ENCODE peak calls at places on chromosomes 12 and 14, in six cellular contexts. N is astrocyte, Z is GM12878, J is H1, I is DND-41, G is HepG2. O is an unnamed sample. For H3K4me1, the result is how much of the 10 kb centered on the place peaks cover.

GRCh38 chr12:85424581-85425348 is 144.7 kb downstream of the ALX1 start:
- DNase-seq in G (peak), J (no peak), N (no peak), Z (peak), I (peak), O (peak)

GRCh38 chr14:79193689-79194477 is 1017.4 kb downstream of the DIO2 start:
- DNase-seq in J (no peak), Z (no peak), N (no peak), G (no peak), I (no peak), O (no peak)

GRCh38 chr12:54475542-54475941 is 2.1 kb upstream of the GTSF1 start:
- DNase-seq in J (no peak), G (no peak), Z (no peak), I (no peak), N (no peak), O (peak)

GRCh38 chr12:62291888-62292760 is 31.9 kb downstream of the USP15 start:
- DNase-seq in I (no peak), Z (no peak), J (no peak), G (peak), N (peak), O (peak)

GRCh38 chr12:26192142-26192541 is 3.2 kb upstream of the SSPN start:
- DNase-seq in J (no peak), Z (no peak), I (no peak), G (no peak), N (no peak), O (no peak)

GRCh38 chr12:47223848-47224213 is 144.1 kb upstream of the AMIGO2 start:
- DNase-seq in Z (no peak), J (no peak), I (no peak), N (peak), G (peak), O (peak)

GRCh38 chr14:65446159-65446558 is 33.6 kb downstream of the FUT8 start:
- DNase-seq in J (no peak), N (peak), I (no peak), G (no peak), Z (no peak), O (peak)

GRCh38 chr14:71467419-71467818 is 464.8 kb upstream of the RGS6 start:
- DNase-seq in G (no peak), N (peak), J (no peak), I (no peak), Z (no peak), O (no peak)

GRCh38 chr12:67430708-67431335 is 161.7 kb downstream of the CAND1 start:
- DNase-seq in I (no peak), J (no peak), G (no peak), N (no peak), Z (no peak), O (peak)

GRCh38 chr12:128644664-128645296 is 179.0 kb downstream of the SLC15A4 start:
- DNase-seq in I (peak), J (peak), G (peak), Z (no peak), N (no peak), O (no peak)

GRCh38 chr14:94125659-94126418 is 3.6 kb downstream of the IFI27L2 start:
- DNase-seq in N (no peak), J (no peak), G (no peak), Z (no peak), I (no peak), O (no peak)

GRCh38 chr14:65019944-65020566 is 33.4 kb downstream of the FNTB start:
- DNase-seq in I (no peak), G (peak), J (no peak), N (peak), Z (no peak), O (peak)

GRCh38 chr12:110039085-110039807 is 9.1 kb downstream of the C12orf76 start:
- DNase-seq in J (no peak), I (no peak), N (peak), G (peak), Z (no peak), O (peak)

GRCh38 chr14:96038920-96039632 is at the start of gene C14orf132:
- DNase-seq in I (no peak), N (peak), Z (no peak), G (no peak), J (no peak), O (peak)

GRCh38 chr12:69553626-69554248 is 31.5 kb upstream of the CCT2 start:
- DNase-seq in G (peak), Z (no peak), I (no peak), J (no peak), N (peak), O (peak)

GRCh38 chr14:96037891-96038557 is 1.1 kb upstream of the C14orf132 start:
- DNase-seq in G (no peak), Z (no peak), I (no peak), N (no peak), J (no peak), O (peak)

GRCh38 chr12:107547421-107547820 is 138.2 kb upstream of the PWP1 start:
- DNase-seq in I (no peak), Z (no peak), G (no peak), N (no peak), J (no peak), O (no peak)

GRCh38 chr12:12350868-12351463 is 924 bp upstream of the MANSC1 start:
- DNase-seq in G (peak), Z (no peak), J (no peak), I (no peak), N (no peak), O (no peak)

GRCh38 chr12:116454950-116455447 is 104.2 kb upstream of the MAP1LC3B2 start:
- DNase-seq in Z (no peak), G (no peak), J (no peak), I (no peak), N (peak), O (peak)

GRCh38 chr14:44300911-44301310 is 206.2 kb downstream of the FSCB start:
- DNase-seq in Z (no peak), I (no peak), J (no peak), G (no peak), N (no peak), O (no peak)

GRCh38 chr12:103169-103981 is 36.8 kb downstream of the IQSEC3 start:
- DNase-seq in I (no peak), N (no peak), J (peak), G (no peak), Z (no peak), O (no peak)

GRCh38 chr14:34227834-34228662 is 234.0 kb downstream of the SPTSSA start:
- DNase-seq in Z (no peak), J (peak), G (peak), I (peak), N (peak), O (peak)

GRCh38 chr14:95068091-95068490 is 89.2 kb downstream of the DICER1 start:
- DNase-seq in I (no peak), G (no peak), Z (no peak), N (no peak), J (no peak), O (no peak)

GRCh38 chr12:47360771-47361388 is 281.1 kb upstream of the AMIGO2 start:
- DNase-seq in I (peak), G (no peak), N (no peak), Z (no peak), J (no peak), O (no peak)

GRCh38 chr12:94152292-94153083 is 4.1 kb downstream of the PLXNC1 start:
- DNase-seq in N (no peak), J (no peak), G (peak), Z (no peak), I (no peak), O (no peak)

GRCh38 chr14:21069388-21070082 is 569 bp upstream of the ARHGEF40 start:
- DNase-seq in I (no peak), J (no peak), N (peak), Z (no peak), G (peak), O (peak)

GRCh38 chr14:31326111-31326510 is 94.2 kb downstream of the HEATR5A start:
- DNase-seq in I (no peak), N (peak), Z (no peak), G (peak), J (no peak), O (peak)

GRCh38 chr12:12819752-12820311 is 6.7 kb downstream of the DDX47 start:
- DNase-seq in J (no peak), N (peak), G (no peak), Z (no peak), I (no peak), O (peak)

GRCh38 chr14:34713122-34713680 is 1.2 kb downstream of the CFL2 start:
- DNase-seq in J (no peak), G (no peak), N (no peak), Z (no peak), I (no peak), O (no peak)

GRCh38 chr14:56170028-56170427 is 51.8 kb downstream of the PELI2 start:
- DNase-seq in N (peak), G (no peak), Z (no peak), J (no peak), I (peak), O (peak)

GRCh38 chr12:107398101-107398500 is 287.5 kb upstream of the PWP1 start:
- DNase-seq in G (no peak), Z (no peak), N (peak), J (no peak), I (no peak), O (no peak)

GRCh38 chr14:55389330-55389729 is 22.3 kb downstream of the ATG14 start:
- DNase-seq in G (no peak), I (no peak), J (no peak), Z (no peak), N (peak), O (peak)

GRCh38 chr12:107317751-107318553 is 224.6 kb upstream of the CRY1 start:
- DNase-seq in Z (no peak), G (peak), N (peak), I (peak), J (peak), O (peak)

GRCh38 chr12:109112720-109113465 is 3.5 kb upstream of the ACACB start:
- DNase-seq in I (no peak), J (no peak), G (peak), N (no peak), Z (no peak), O (no peak)

GRCh38 chr12:19165446-19165845 is 35.9 kb downstream of the PLEKHA5 start:
- DNase-seq in J (no peak), Z (no peak), I (no peak), G (no peak), N (no peak), O (no peak)

GRCh38 chr14:45526715-45527549 is 273.9 kb upstream of the MIS18BP1 start:
- DNase-seq in Z (peak), G (peak), J (peak), I (peak), N (no peak), O (no peak)

GRCh38 chr14:64060199-64060545 is 207.4 kb downstream of the SYNE2 start:
- DNase-seq in J (no peak), N (no peak), I (no peak), G (no peak), Z (no peak), O (no peak)

GRCh38 chr14:104221636-104222375 is 83.4 kb downstream of the KIF26A start:
- DNase-seq in J (no peak), N (no peak), G (no peak), Z (no peak), I (no peak), O (no peak)

GRCh38 chr12:96908170-96908675 is 1.2 kb downstream of the NEDD1 start:
- DNase-seq in G (no peak), Z (no peak), I (no peak), J (no peak), N (no peak), O (no peak)

GRCh38 chr12:113462880-113463745 is 8.6 kb downstream of the LHX5 start:
- DNase-seq in Z (no peak), J (no peak), N (no peak), G (no peak), I (no peak), O (no peak)

GRCh38 chr12:113459981-113460380 is 11.7 kb downstream of the LHX5 start:
- DNase-seq in Z (no peak), N (no peak), J (no peak), G (no peak), I (no peak), O (no peak)

GRCh38 chr12:113463746-113464743 is 7.6 kb downstream of the LHX5 start:
- DNase-seq in G (no peak), Z (no peak), J (no peak), I (no peak), N (no peak), O (no peak)

GRCh38 chr12:113461666-113462065 is 10.0 kb downstream of the LHX5 start:
- DNase-seq in J (no peak), G (peak), I (peak), Z (no peak), N (no peak), O (peak)

DNA sequence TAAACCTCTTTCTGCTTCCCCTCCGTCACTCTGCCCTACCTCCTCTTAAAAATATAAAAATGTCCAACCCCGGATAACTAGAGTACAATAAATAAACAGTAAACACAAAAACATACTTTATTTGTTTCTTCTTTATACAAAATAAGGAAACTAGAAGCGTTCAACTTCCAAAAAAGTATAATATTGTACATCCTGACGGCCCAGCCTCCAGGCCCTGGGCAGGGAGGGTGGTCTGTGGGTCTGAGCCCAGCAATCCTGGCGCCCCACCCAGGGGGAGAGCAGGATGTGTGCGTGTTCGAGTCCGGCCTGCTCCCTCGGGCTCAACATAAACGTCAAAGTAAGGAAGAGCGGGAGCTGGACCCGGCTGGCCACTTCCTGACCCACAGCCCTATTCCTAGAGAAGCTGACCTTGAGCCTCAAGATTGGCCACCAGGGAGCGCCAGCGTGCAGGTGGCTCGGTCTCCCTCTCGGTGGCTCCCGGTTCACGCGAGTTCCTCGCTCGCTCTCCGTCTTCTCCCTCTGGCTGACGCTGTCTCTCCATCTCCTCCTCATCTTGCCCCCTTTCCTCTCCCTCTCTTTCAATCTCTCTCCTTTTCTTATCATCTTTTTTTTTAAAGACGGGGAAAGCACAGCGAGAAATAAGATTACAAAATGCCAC is 9.4 kb downstream of the LHX5 start:
- DNase-seq in I (peak), Z (no peak), J (no peak), N (peak), G (peak), O (peak)
- H3K4me2 ChIP-seq in I (no peak), Z (peak), J (peak), N (peak), G (peak), O (peak)

DNA sequence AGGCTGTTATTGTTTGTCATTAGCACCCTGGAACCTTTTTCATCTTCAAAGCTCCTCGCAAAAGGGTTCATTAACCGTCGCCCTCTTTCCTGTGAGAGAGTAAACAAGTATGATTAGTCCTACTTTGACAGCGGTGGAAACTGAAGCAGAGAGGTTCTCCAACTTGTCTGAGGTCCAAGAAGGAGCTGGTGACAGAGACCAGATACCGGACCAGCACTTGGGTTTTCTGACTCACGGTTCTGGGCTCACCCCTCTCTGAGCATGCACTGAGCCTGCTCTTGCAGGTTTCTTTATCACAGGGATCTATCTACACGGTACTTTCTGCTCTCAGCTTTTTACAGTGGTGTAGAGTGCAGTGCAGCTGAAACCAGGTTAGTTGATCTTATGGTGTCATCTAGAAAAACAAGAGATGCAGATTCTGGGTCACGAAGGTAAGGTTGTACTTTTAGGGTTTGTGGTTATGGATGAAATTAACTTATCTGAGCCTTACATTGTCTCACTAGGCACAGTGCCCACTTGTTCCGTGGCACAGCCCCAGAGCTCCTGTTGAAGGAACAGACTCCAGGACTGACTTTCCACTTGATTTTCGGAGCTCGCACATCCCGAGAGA is 62.1 kb downstream of the PPP2R5C start:
- DNase-seq in I (no peak), Z (peak), N (no peak), J (no peak), G (no peak), O (peak)
- H3K4me1 ChIP-seq in I (under half), Z (half or more), N (under half), J (under half), G (under half), O (under half)

GRCh38 chr14:77140937-77141591 is 527 bp downstream of the ZDHHC22 start:
- DNase-seq in I (no peak), G (no peak), Z (no peak), N (peak), J (no peak), O (no peak)
- TF ChIP-seq EZH2 in I (no peak), G (no peak), Z (no peak), N (peak), J (no peak), O (no peak)

GRCh38 chr14:90554341-90554740 is 157.5 kb downstream of the CALM1 start:
- DNase-seq in J (no peak), Z (no peak), N (no peak), I (no peak), G (no peak), O (no peak)
- H3K4me2 ChIP-seq in J (no peak), Z (no peak), N (no peak), I (no peak), G (no peak), O (no peak)

GRCh38 chr12:68505915-68506314 is 104.8 kb upstream of the RAP1B start:
- DNase-seq in N (no peak), Z (no peak), I (no peak), G (no peak), J (no peak), O (no peak)
- H3K4me1 ChIP-seq in N (under half), Z (under half), I (under half), G (under half), J (under half), O (under half)